ENCODE peak calls at places on chromosomes 2 and 18, in five cellular contexts. One of them, this sample, is unnamed.

GRCh38 chr2:193847140-193847539 is 1652.4 kb upstream of the TMEFF2 start:
- DNase-seq in posterior cingulate gyrus: no peak
- DNase-seq in retinal pigment epithelial cell: no peak
- DNase-seq in glomerular endothelial cell: peak
- DNase-seq in amniotic stem cell: no peak
- DNase-seq in this sample: no peak

GRCh38 chr2:160516547-160517365 is 23.1 kb upstream of the RBMS1 start:
- DNase-seq in posterior cingulate gyrus: no peak
- DNase-seq in amniotic stem cell: no peak
- DNase-seq in glomerular endothelial cell: no peak
- DNase-seq in retinal pigment epithelial cell: no peak
- DNase-seq in this sample: no peak

GRCh38 chr18:73639788-73640187 is 507.8 kb downstream of the FBXO15 start:
- DNase-seq in retinal pigment epithelial cell: no peak
- DNase-seq in posterior cingulate gyrus: no peak
- DNase-seq in glomerular endothelial cell: no peak
- DNase-seq in amniotic stem cell: no peak
- DNase-seq in this sample: no peak

GRCh38 chr2:128633501-128633900 is 314.8 kb upstream of the HS6ST1 start:
- DNase-seq in retinal pigment epithelial cell: no peak
- DNase-seq in posterior cingulate gyrus: no peak
- DNase-seq in amniotic stem cell: no peak
- DNase-seq in glomerular endothelial cell: no peak
- DNase-seq in this sample: no peak

GRCh38 chr18:77899972-77900754 is 650.5 kb downstream of the GALR1 start:
- DNase-seq in glomerular endothelial cell: no peak
- DNase-seq in retinal pigment epithelial cell: no peak
- DNase-seq in amniotic stem cell: no peak
- DNase-seq in posterior cingulate gyrus: no peak
- DNase-seq in this sample: no peak

GRCh38 chr18:9552189-9552588 is 62.2 kb downstream of the PPP4R1 start:
- DNase-seq in retinal pigment epithelial cell: no peak
- DNase-seq in glomerular endothelial cell: no peak
- DNase-seq in amniotic stem cell: no peak
- DNase-seq in posterior cingulate gyrus: no peak
- DNase-seq in this sample: no peak

GRCh38 chr18:27954226-27954625 is 222.7 kb downstream of the CDH2 start:
- DNase-seq in retinal pigment epithelial cell: no peak
- DNase-seq in amniotic stem cell: peak
- DNase-seq in glomerular endothelial cell: no peak
- DNase-seq in posterior cingulate gyrus: no peak
- DNase-seq in this sample: no peak

GRCh38 chr18:51666717-51667320 is 469.3 kb upstream of the MEX3C start:
- DNase-seq in amniotic stem cell: no peak
- DNase-seq in posterior cingulate gyrus: peak
- DNase-seq in retinal pigment epithelial cell: peak
- DNase-seq in glomerular endothelial cell: no peak
- DNase-seq in this sample: no peak

GRCh38 chr2:86105969-86106945 is at the start of gene PTCD3:
- DNase-seq in posterior cingulate gyrus: peak
- DNase-seq in amniotic stem cell: peak
- DNase-seq in glomerular endothelial cell: peak
- DNase-seq in retinal pigment epithelial cell: peak
- DNase-seq in this sample: peak

GRCh38 chr2:8607591-8607990 is 74.3 kb upstream of the ID2 start:
- DNase-seq in amniotic stem cell: peak
- DNase-seq in posterior cingulate gyrus: no peak
- DNase-seq in retinal pigment epithelial cell: no peak
- DNase-seq in glomerular endothelial cell: no peak
- DNase-seq in this sample: no peak

GRCh38 chr2:190837417-190837816 is 43.2 kb upstream of the GLS start:
- DNase-seq in glomerular endothelial cell: no peak
- DNase-seq in amniotic stem cell: no peak
- DNase-seq in posterior cingulate gyrus: no peak
- DNase-seq in retinal pigment epithelial cell: no peak
- DNase-seq in this sample: no peak

GRCh38 chr18:12586956-12587355 is 71.0 kb downstream of the SPIRE1 start:
- DNase-seq in amniotic stem cell: no peak
- DNase-seq in glomerular endothelial cell: no peak
- DNase-seq in posterior cingulate gyrus: no peak
- DNase-seq in retinal pigment epithelial cell: no peak
- DNase-seq in this sample: no peak

GRCh38 chr2:141508806-141509595 is 621.8 kb downstream of the LRP1B start:
- DNase-seq in retinal pigment epithelial cell: no peak
- DNase-seq in posterior cingulate gyrus: peak
- DNase-seq in glomerular endothelial cell: no peak
- DNase-seq in amniotic stem cell: no peak
- DNase-seq in this sample: no peak

GRCh38 chr2:62944362-62944761 is 106.3 kb upstream of the OTX1 start:
- DNase-seq in glomerular endothelial cell: no peak
- DNase-seq in amniotic stem cell: no peak
- DNase-seq in retinal pigment epithelial cell: no peak
- DNase-seq in posterior cingulate gyrus: no peak
- DNase-seq in this sample: no peak

GRCh38 chr18:34704823-34705222 is 5.3 kb upstream of the DTNA start:
- DNase-seq in posterior cingulate gyrus: no peak
- DNase-seq in amniotic stem cell: no peak
- DNase-seq in glomerular endothelial cell: no peak
- DNase-seq in retinal pigment epithelial cell: no peak
- DNase-seq in this sample: no peak

GRCh38 chr18:7521226-7521856 is 45.8 kb upstream of the PTPRM start:
- DNase-seq in amniotic stem cell: no peak
- DNase-seq in retinal pigment epithelial cell: no peak
- DNase-seq in posterior cingulate gyrus: no peak
- DNase-seq in glomerular endothelial cell: no peak
- DNase-seq in this sample: no peak

GRCh38 chr2:107412981-107413380 is 413.7 kb upstream of the RGPD4 start:
- DNase-seq in glomerular endothelial cell: no peak
- DNase-seq in amniotic stem cell: no peak
- DNase-seq in posterior cingulate gyrus: no peak
- DNase-seq in retinal pigment epithelial cell: peak
- DNase-seq in this sample: no peak

GRCh38 chr2:15269043-15269442 is 292.1 kb downstream of the NBAS start:
- DNase-seq in posterior cingulate gyrus: no peak
- DNase-seq in amniotic stem cell: no peak
- DNase-seq in glomerular endothelial cell: no peak
- DNase-seq in retinal pigment epithelial cell: no peak
- DNase-seq in this sample: no peak

GRCh38 chr2:127039387-127040031 is 67.4 kb downstream of the BIN1 start:
- DNase-seq in glomerular endothelial cell: no peak
- DNase-seq in posterior cingulate gyrus: no peak
- DNase-seq in amniotic stem cell: no peak
- DNase-seq in retinal pigment epithelial cell: no peak
- DNase-seq in this sample: no peak

GRCh38 chr18:2641638-2642037 is 13.9 kb upstream of the SMCHD1 start:
- DNase-seq in retinal pigment epithelial cell: no peak
- DNase-seq in posterior cingulate gyrus: no peak
- DNase-seq in amniotic stem cell: no peak
- DNase-seq in glomerular endothelial cell: no peak
- DNase-seq in this sample: no peak

GRCh38 chr18:51593931-51594330 is 396.4 kb upstream of the MEX3C start:
- DNase-seq in amniotic stem cell: no peak
- DNase-seq in retinal pigment epithelial cell: no peak
- DNase-seq in glomerular endothelial cell: no peak
- DNase-seq in posterior cingulate gyrus: no peak
- DNase-seq in this sample: no peak

GRCh38 chr2:236959876-236960275 is 125.8 kb upstream of the COPS8 start:
- DNase-seq in glomerular endothelial cell: no peak
- DNase-seq in amniotic stem cell: no peak
- DNase-seq in retinal pigment epithelial cell: no peak
- DNase-seq in posterior cingulate gyrus: no peak
- DNase-seq in this sample: no peak

GRCh38 chr2:28320371-28320770 is 72.3 kb upstream of the FOSL2 start:
- DNase-seq in glomerular endothelial cell: no peak
- DNase-seq in retinal pigment epithelial cell: no peak
- DNase-seq in amniotic stem cell: no peak
- DNase-seq in posterior cingulate gyrus: no peak
- DNase-seq in this sample: no peak

GRCh38 chr18:63979409-63979908 is 9.6 kb downstream of the SERPINB8 start:
- DNase-seq in posterior cingulate gyrus: no peak
- DNase-seq in retinal pigment epithelial cell: no peak
- DNase-seq in amniotic stem cell: peak
- DNase-seq in glomerular endothelial cell: peak
- DNase-seq in this sample: no peak

GRCh38 chr18:23587220-23587642 is 925 bp upstream of the NPC1 start:
- DNase-seq in amniotic stem cell: no peak
- DNase-seq in glomerular endothelial cell: no peak
- DNase-seq in posterior cingulate gyrus: no peak
- DNase-seq in retinal pigment epithelial cell: no peak
- DNase-seq in this sample: no peak

GRCh38 chr2:176553685-176554106 is 284.5 kb downstream of the MTX2 start:
- DNase-seq in glomerular endothelial cell: peak
- DNase-seq in retinal pigment epithelial cell: no peak
- DNase-seq in amniotic stem cell: no peak
- DNase-seq in posterior cingulate gyrus: peak
- DNase-seq in this sample: no peak

GRCh38 chr2:36453652-36454051 is 98.1 kb downstream of the CRIM1 start:
- DNase-seq in amniotic stem cell: no peak
- DNase-seq in posterior cingulate gyrus: no peak
- DNase-seq in glomerular endothelial cell: no peak
- DNase-seq in retinal pigment epithelial cell: no peak
- DNase-seq in this sample: no peak

This sample was measured in epithelial cell of proximal tubule.